ENCODE peak calls at places on chromosome 22, in eight cellular contexts. One of them, this sample, is unnamed.

GRCh38 chr22:27099896-27100295 is 442.5 kb downstream of the MIAT start:
- DNase-seq in OCI-LY7: no peak
- DNase-seq in GM23248: no peak
- DNase-seq in HCT116: no peak
- DNase-seq in PC-3: no peak
- DNase-seq in MM.1S: no peak
- DNase-seq in neural progenitor cell: peak; percentile 67
- DNase-seq in SK-N-SH: no peak
- DNase-seq in this sample: no peak

GRCh38 chr22:37300551-37301017 is 18.3 kb downstream of the CYTH4 start:
- DNase-seq in OCI-LY7: no peak
- DNase-seq in GM23248: no peak
- DNase-seq in HCT116: no peak
- DNase-seq in PC-3: no peak
- DNase-seq in MM.1S: no peak
- DNase-seq in neural progenitor cell: no peak
- DNase-seq in SK-N-SH: no peak
- DNase-seq in this sample: no peak

GRCh38 chr22:29840498-29840897 is 2.4 kb upstream of the ASCC2 start:
- DNase-seq in OCI-LY7: no peak
- DNase-seq in GM23248: peak; percentile 66
- DNase-seq in HCT116: no peak
- DNase-seq in PC-3: no peak
- DNase-seq in MM.1S: no peak
- DNase-seq in neural progenitor cell: no peak
- DNase-seq in SK-N-SH: no peak
- DNase-seq in this sample: no peak

GRCh38 chr22:44707752-44708151 is 5.7 kb downstream of the PRR5 start:
- DNase-seq in OCI-LY7: no peak
- DNase-seq in GM23248: peak; percentile 84
- DNase-seq in HCT116: no peak
- DNase-seq in PC-3: peak; percentile 49
- DNase-seq in MM.1S: no peak
- DNase-seq in neural progenitor cell: no peak
- DNase-seq in SK-N-SH: no peak
- DNase-seq in this sample: no peak

GRCh38 chr22:32106930-32107329 is 52.2 kb downstream of the C22orf42 start:
- DNase-seq in OCI-LY7: peak; percentile 4
- DNase-seq in GM23248: peak; percentile 18
- DNase-seq in HCT116: no peak
- DNase-seq in PC-3: peak; percentile 36
- DNase-seq in MM.1S: peak; percentile 28
- DNase-seq in neural progenitor cell: peak; percentile 69
- DNase-seq in SK-N-SH: no peak
- DNase-seq in this sample: peak; percentile 38

GRCh38 chr22:39638958-39639357 is 68.4 kb downstream of the CACNA1I start:
- DNase-seq in OCI-LY7: no peak
- DNase-seq in GM23248: peak; percentile 20
- DNase-seq in HCT116: no peak
- DNase-seq in PC-3: peak; percentile 48
- DNase-seq in MM.1S: no peak
- DNase-seq in neural progenitor cell: no peak
- DNase-seq in SK-N-SH: no peak
- DNase-seq in this sample: no peak

GRCh38 chr22:27412866-27413445 is 388.6 kb downstream of the MN1 start:
- DNase-seq in OCI-LY7: no peak
- DNase-seq in GM23248: peak; percentile 26
- DNase-seq in HCT116: no peak
- DNase-seq in PC-3: no peak
- DNase-seq in MM.1S: no peak
- DNase-seq in neural progenitor cell: no peak
- DNase-seq in SK-N-SH: no peak
- DNase-seq in this sample: no peak

GRCh38 chr22:31446208-31446607 is 43.4 kb downstream of the EIF4ENIF1 start:
- DNase-seq in OCI-LY7: no peak
- DNase-seq in GM23248: no peak
- DNase-seq in HCT116: no peak
- DNase-seq in PC-3: no peak
- DNase-seq in MM.1S: peak; percentile 77
- DNase-seq in neural progenitor cell: no peak
- DNase-seq in SK-N-SH: no peak
- DNase-seq in this sample: no peak

GRCh38 chr22:24424001-24424900 is 3.1 kb upstream of the ADORA2A start:
- DNase-seq in OCI-LY7: peak; percentile 64
- DNase-seq in GM23248: peak; percentile 50
- DNase-seq in HCT116: no peak
- DNase-seq in PC-3: no peak
- DNase-seq in MM.1S: peak; percentile 23
- DNase-seq in neural progenitor cell: peak; percentile 67
- DNase-seq in SK-N-SH: no peak
- DNase-seq in this sample: peak; percentile 35

GRCh38 chr22:24514241-24515024 is 19.3 kb downstream of the UPB1 start:
- DNase-seq in OCI-LY7: no peak
- DNase-seq in GM23248: no peak
- DNase-seq in HCT116: no peak
- DNase-seq in PC-3: no peak
- DNase-seq in MM.1S: no peak
- DNase-seq in neural progenitor cell: no peak
- DNase-seq in SK-N-SH: no peak
- DNase-seq in this sample: peak; percentile 60

GRCh38 chr22:40281717-40282116 is 64.6 kb upstream of the ADSL start:
- DNase-seq in OCI-LY7: no peak
- DNase-seq in GM23248: no peak
- DNase-seq in HCT116: no peak
- DNase-seq in PC-3: no peak
- DNase-seq in MM.1S: no peak
- DNase-seq in neural progenitor cell: no peak
- DNase-seq in SK-N-SH: no peak
- DNase-seq in this sample: no peak

GRCh38 chr22:28873183-28873964 is 10.0 kb upstream of the ZNRF3 start:
- DNase-seq in OCI-LY7: no peak
- DNase-seq in GM23248: no peak
- DNase-seq in HCT116: no peak
- DNase-seq in PC-3: no peak
- DNase-seq in MM.1S: no peak
- DNase-seq in neural progenitor cell: no peak
- DNase-seq in SK-N-SH: peak; percentile 23
- DNase-seq in this sample: no peak

GRCh38 chr22:25748140-25748539 is 6.2 kb downstream of the MYO18B start:
- DNase-seq in OCI-LY7: no peak
- DNase-seq in GM23248: no peak
- DNase-seq in HCT116: no peak
- DNase-seq in PC-3: no peak
- DNase-seq in MM.1S: no peak
- DNase-seq in neural progenitor cell: no peak
- DNase-seq in SK-N-SH: no peak
- DNase-seq in this sample: no peak

GRCh38 chr22:37431811-37432707 is 4.8 kb upstream of the ELFN2 start:
- DNase-seq in OCI-LY7: no peak
- DNase-seq in GM23248: peak; percentile 95
- DNase-seq in HCT116: peak; percentile 89
- DNase-seq in PC-3: peak; percentile 97
- DNase-seq in MM.1S: no peak
- DNase-seq in neural progenitor cell: no peak
- DNase-seq in SK-N-SH: no peak
- DNase-seq in this sample: peak; percentile 75

GRCh38 chr22:28222976-28223375 is 303.9 kb upstream of the PITPNB start:
- DNase-seq in OCI-LY7: no peak
- DNase-seq in GM23248: peak; percentile 57
- DNase-seq in HCT116: no peak
- DNase-seq in PC-3: no peak
- DNase-seq in MM.1S: no peak
- DNase-seq in neural progenitor cell: no peak
- DNase-seq in SK-N-SH: peak; percentile 5
- DNase-seq in this sample: no peak

GRCh38 chr22:45996241-45997076 is 19.5 kb upstream of the WNT7B start:
- DNase-seq in OCI-LY7: no peak
- DNase-seq in GM23248: peak; percentile 94
- DNase-seq in HCT116: no peak
- DNase-seq in PC-3: no peak
- DNase-seq in MM.1S: no peak
- DNase-seq in neural progenitor cell: no peak
- DNase-seq in SK-N-SH: no peak
- DNase-seq in this sample: no peak

GRCh38 chr22:37173709-37174108 is 14.3 kb downstream of the C1QTNF6 start:
- DNase-seq in OCI-LY7: no peak
- DNase-seq in GM23248: peak; percentile 90
- DNase-seq in HCT116: no peak
- DNase-seq in PC-3: no peak
- DNase-seq in MM.1S: no peak
- DNase-seq in neural progenitor cell: no peak
- DNase-seq in SK-N-SH: peak; percentile 4
- DNase-seq in this sample: no peak

GRCh38 chr22:32532819-32533128 is 58.2 kb downstream of the FBXO7 start:
- DNase-seq in OCI-LY7: no peak
- DNase-seq in GM23248: no peak
- DNase-seq in HCT116: no peak
- DNase-seq in PC-3: no peak
- DNase-seq in MM.1S: no peak
- DNase-seq in neural progenitor cell: no peak
- DNase-seq in SK-N-SH: no peak
- DNase-seq in this sample: peak; percentile 75

GRCh38 chr22:28008649-28009048 is 89.6 kb upstream of the PITPNB start:
- DNase-seq in OCI-LY7: no peak
- DNase-seq in GM23248: no peak
- DNase-seq in HCT116: no peak
- DNase-seq in PC-3: no peak
- DNase-seq in MM.1S: no peak
- DNase-seq in neural progenitor cell: no peak
- DNase-seq in SK-N-SH: no peak
- DNase-seq in this sample: no peak

GRCh38 chr22:42608481-42609361 is 6.0 kb downstream of the POLDIP3 start:
- DNase-seq in OCI-LY7: no peak
- DNase-seq in GM23248: peak; percentile 74
- DNase-seq in HCT116: no peak
- DNase-seq in PC-3: peak; percentile 14
- DNase-seq in MM.1S: no peak
- DNase-seq in neural progenitor cell: peak; percentile 31
- DNase-seq in SK-N-SH: no peak
- DNase-seq in this sample: no peak

GRCh38 chr22:44693145-44693544 is 8.9 kb upstream of the PRR5 start:
- DNase-seq in OCI-LY7: no peak
- DNase-seq in GM23248: no peak
- DNase-seq in HCT116: no peak
- DNase-seq in PC-3: no peak
- DNase-seq in MM.1S: no peak
- DNase-seq in neural progenitor cell: no peak
- DNase-seq in SK-N-SH: no peak
- DNase-seq in this sample: no peak

GRCh38 chr22:28544431-28544868 is 135.2 kb downstream of the TTC28 start:
- DNase-seq in OCI-LY7: no peak
- DNase-seq in GM23248: no peak
- DNase-seq in HCT116: no peak
- DNase-seq in PC-3: peak; percentile 22
- DNase-seq in MM.1S: no peak
- DNase-seq in neural progenitor cell: no peak
- DNase-seq in SK-N-SH: no peak
- DNase-seq in this sample: no peak

DNA sequence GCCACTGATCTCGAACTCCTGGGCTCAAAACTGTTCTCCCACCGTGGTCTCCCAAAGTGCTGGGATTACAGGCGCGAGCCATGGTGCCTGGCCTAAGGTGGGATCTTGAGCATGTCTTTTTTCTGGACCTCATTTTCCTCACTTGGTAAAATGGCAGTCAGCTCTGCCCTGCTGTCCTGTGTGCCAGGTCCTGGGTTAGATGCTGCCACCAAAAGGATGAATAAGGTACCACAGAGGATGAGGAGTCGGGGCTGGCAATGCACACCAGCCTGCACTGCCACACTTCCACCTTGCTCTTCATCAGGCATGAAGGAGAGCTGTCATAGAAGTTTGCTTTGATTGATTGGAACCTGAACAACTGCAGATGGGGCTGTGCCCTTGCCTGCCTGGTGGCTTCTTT is 32.3 kb downstream of the ACO2 start:
- DNase-seq in OCI-LY7: peak; percentile 51
- DNase-seq in GM23248: peak; percentile 30
- DNase-seq in HCT116: no peak
- DNase-seq in PC-3: no peak
- DNase-seq in MM.1S: no peak
- DNase-seq in neural progenitor cell: peak; percentile 44
- DNase-seq in SK-N-SH: peak; percentile 33
- DNase-seq in this sample: no peak
- H3K27ac ChIP-seq in OCI-LY7: no peak overlapping the region
- H3K27ac ChIP-seq in GM23248: no peak overlapping the region
- H3K27ac ChIP-seq in HCT116: no peak overlapping the region
- H3K27ac ChIP-seq in PC-3: no peak overlapping the region
- H3K27ac ChIP-seq in MM.1S: no peak overlapping the region
- H3K27ac ChIP-seq in neural progenitor cell: no peak overlapping the region
- H3K27ac ChIP-seq in SK-N-SH: no peak overlapping the region
- H3K27ac ChIP-seq in this sample: no peak overlapping the region

DNA sequence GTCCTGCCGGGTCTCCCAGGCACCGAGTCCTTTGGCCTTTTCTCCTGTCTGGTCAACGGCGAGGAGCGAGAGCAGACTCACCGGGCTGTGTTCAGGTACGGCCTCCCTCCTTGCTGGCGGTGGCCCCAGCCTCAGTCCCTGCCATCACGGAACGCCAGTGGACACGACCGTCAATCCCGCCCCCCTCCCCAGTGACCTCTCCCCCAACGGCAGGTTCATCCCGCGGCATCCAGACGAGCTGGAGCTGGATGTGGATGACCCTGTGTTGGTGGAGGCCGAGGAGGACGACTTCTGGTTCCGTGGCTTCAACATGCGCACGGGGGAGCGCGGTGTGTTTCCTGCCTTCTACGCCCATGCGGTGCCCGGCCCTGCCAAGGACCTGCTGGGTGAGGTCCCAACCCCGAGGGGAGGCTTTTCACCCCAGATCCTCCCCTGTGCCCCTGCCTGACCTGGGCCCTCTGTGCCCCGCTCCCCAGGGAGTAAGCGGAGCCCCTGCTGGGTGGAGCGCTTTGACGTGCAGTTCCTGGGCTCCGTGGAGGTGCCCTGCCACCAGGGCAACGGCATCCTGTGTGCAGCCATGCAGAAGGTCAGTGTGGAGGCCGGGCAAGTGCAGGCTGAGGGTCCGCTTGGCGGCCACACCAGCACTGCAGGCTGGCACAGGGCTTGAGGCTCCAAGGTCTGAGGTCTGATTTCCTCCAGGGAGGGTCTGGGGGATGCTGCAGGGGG is 4.9 kb downstream of the MAPK8IP2 start:
- DNase-seq in OCI-LY7: no peak
- DNase-seq in GM23248: no peak
- DNase-seq in HCT116: no peak
- DNase-seq in PC-3: no peak
- DNase-seq in MM.1S: no peak
- DNase-seq in neural progenitor cell: no peak
- DNase-seq in SK-N-SH: no peak
- DNase-seq in this sample: no peak
- TF ChIP-seq EZH2phosphoT487 in OCI-LY7: no peak
- TF ChIP-seq EZH2phosphoT487 in GM23248: no peak
- TF ChIP-seq EZH2phosphoT487 in HCT116: no peak
- TF ChIP-seq EZH2phosphoT487 in PC-3: no peak
- TF ChIP-seq EZH2phosphoT487 in MM.1S: no peak
- TF ChIP-seq EZH2phosphoT487 in neural progenitor cell: no peak
- TF ChIP-seq EZH2phosphoT487 in SK-N-SH: no peak
- TF ChIP-seq EZH2phosphoT487 in this sample: no peak

GRCh38 chr22:22226448-22227187 is 18.0 kb upstream of the VPREB1 start:
- DNase-seq in OCI-LY7: no peak
- DNase-seq in GM23248: no peak
- DNase-seq in HCT116: no peak
- DNase-seq in PC-3: no peak
- DNase-seq in MM.1S: no peak
- DNase-seq in neural progenitor cell: no peak
- DNase-seq in SK-N-SH: no peak
- DNase-seq in this sample: no peak
- H3K9me3 ChIP-seq in OCI-LY7: no peaks in the 10 kb centered on the region
- H3K9me3 ChIP-seq in GM23248: no peaks in the 10 kb centered on the region
- H3K9me3 ChIP-seq in HCT116: no peaks in the 10 kb centered on the region
- H3K9me3 ChIP-seq in PC-3: no peaks in the 10 kb centered on the region
- H3K9me3 ChIP-seq in MM.1S: no peaks in the 10 kb centered on the region
- H3K9me3 ChIP-seq in neural progenitor cell: no peaks in the 10 kb centered on the region
- H3K9me3 ChIP-seq in SK-N-SH: no peaks in the 10 kb centered on the region
- H3K9me3 ChIP-seq in this sample: no peaks in the 10 kb centered on the region

GRCh38 chr22:41308544-41308947 is 7.2 kb downstream of the ZC3H7B start:
- DNase-seq in OCI-LY7: no peak
- DNase-seq in GM23248: peak; percentile 53
- DNase-seq in HCT116: no peak
- DNase-seq in PC-3: no peak
- DNase-seq in MM.1S: no peak
- DNase-seq in neural progenitor cell: no peak
- DNase-seq in SK-N-SH: no peak
- DNase-seq in this sample: peak; percentile 75
- H3K27ac ChIP-seq in OCI-LY7: no peak overlapping the region
- H3K27ac ChIP-seq in GM23248: peak overlapping the region; percentile 85
- H3K27ac ChIP-seq in HCT116: no peak overlapping the region
- H3K27ac ChIP-seq in PC-3: no peak overlapping the region
- H3K27ac ChIP-seq in MM.1S: no peak overlapping the region
- H3K27ac ChIP-seq in neural progenitor cell: no peak overlapping the region
- H3K27ac ChIP-seq in SK-N-SH: no peak overlapping the region
- H3K27ac ChIP-seq in this sample: peak overlapping the region; percentile 34

This sample was measured in hepatocyte.